ENCODE peak calls at places on chromosomes 13 and 19, in nine cellular contexts. One of them, this sample, is unnamed.

GRCh38 chr13:97710797-97711196 is 242.7 kb upstream of the IPO5 start:
- DNase-seq in heart left ventricle: no peak
- DNase-seq in stomach: no peak
- DNase-seq in lower leg skin: no peak
- DNase-seq in spleen: no peak
- DNase-seq in GM23338: no peak
- DNase-seq in fibroblast of lung: no peak
- DNase-seq in cardiac muscle cell: no peak
- DNase-seq in endothelial cell of umbilical vein: no peak
- DNase-seq in this sample: no peak

GRCh38 chr13:73428137-73428536 is 369.3 kb downstream of the KLF5 start:
- DNase-seq in heart left ventricle: no peak
- DNase-seq in GM23338: no peak
- DNase-seq in spleen: no peak
- DNase-seq in lower leg skin: no peak
- DNase-seq in stomach: no peak
- DNase-seq in fibroblast of lung: peak
- DNase-seq in cardiac muscle cell: no peak
- DNase-seq in endothelial cell of umbilical vein: no peak
- DNase-seq in this sample: peak

GRCh38 chr19:40674291-40674690 is 16.2 kb downstream of the NUMBL start:
- DNase-seq in cardiac muscle cell: no peak
- DNase-seq in heart left ventricle: no peak
- DNase-seq in lower leg skin: no peak
- DNase-seq in GM23338: no peak
- DNase-seq in spleen: peak
- DNase-seq in fibroblast of lung: peak
- DNase-seq in endothelial cell of umbilical vein: no peak
- DNase-seq in stomach: no peak
- DNase-seq in this sample: no peak

GRCh38 chr13:68199271-68199670 is 969.1 kb upstream of the PCDH9 start:
- DNase-seq in endothelial cell of umbilical vein: no peak
- DNase-seq in lower leg skin: no peak
- DNase-seq in GM23338: no peak
- DNase-seq in heart left ventricle: no peak
- DNase-seq in spleen: no peak
- DNase-seq in stomach: no peak
- DNase-seq in cardiac muscle cell: no peak
- DNase-seq in fibroblast of lung: peak
- DNase-seq in this sample: no peak

GRCh38 chr13:44921931-44922758 is 67.1 kb downstream of the NUFIP1 start:
- DNase-seq in stomach: peak
- DNase-seq in heart left ventricle: peak
- DNase-seq in endothelial cell of umbilical vein: peak
- DNase-seq in fibroblast of lung: peak
- DNase-seq in GM23338: no peak
- DNase-seq in cardiac muscle cell: peak
- DNase-seq in spleen: no peak
- DNase-seq in lower leg skin: peak
- DNase-seq in this sample: peak

GRCh38 chr13:44516771-44517170 is 59.4 kb downstream of the TSC22D1 start:
- DNase-seq in spleen: no peak
- DNase-seq in cardiac muscle cell: no peak
- DNase-seq in GM23338: peak
- DNase-seq in fibroblast of lung: no peak
- DNase-seq in endothelial cell of umbilical vein: no peak
- DNase-seq in stomach: no peak
- DNase-seq in lower leg skin: no peak
- DNase-seq in heart left ventricle: no peak
- DNase-seq in this sample: no peak

GRCh38 chr19:17965370-17966114 is 1.4 kb upstream of the KCNN1 start:
- DNase-seq in fibroblast of lung: no peak
- DNase-seq in lower leg skin: no peak
- DNase-seq in stomach: no peak
- DNase-seq in spleen: no peak
- DNase-seq in GM23338: no peak
- DNase-seq in cardiac muscle cell: no peak
- DNase-seq in heart left ventricle: no peak
- DNase-seq in endothelial cell of umbilical vein: no peak
- DNase-seq in this sample: no peak

GRCh38 chr13:19658831-19659230 is 25.4 kb downstream of the MPHOSPH8 start:
- DNase-seq in lower leg skin: no peak
- DNase-seq in heart left ventricle: no peak
- DNase-seq in GM23338: no peak
- DNase-seq in stomach: no peak
- DNase-seq in spleen: no peak
- DNase-seq in cardiac muscle cell: no peak
- DNase-seq in endothelial cell of umbilical vein: no peak
- DNase-seq in fibroblast of lung: no peak
- DNase-seq in this sample: no peak

GRCh38 chr19:19743176-19743575 is 10.3 kb upstream of the ZNF14 start:
- DNase-seq in endothelial cell of umbilical vein: no peak
- DNase-seq in fibroblast of lung: no peak
- DNase-seq in heart left ventricle: no peak
- DNase-seq in spleen: no peak
- DNase-seq in stomach: no peak
- DNase-seq in GM23338: no peak
- DNase-seq in lower leg skin: no peak
- DNase-seq in cardiac muscle cell: no peak
- DNase-seq in this sample: no peak

GRCh38 chr19:46303702-46304397 is 7.0 kb downstream of the HIF3A start:
- DNase-seq in fibroblast of lung: no peak
- DNase-seq in GM23338: peak
- DNase-seq in endothelial cell of umbilical vein: no peak
- DNase-seq in stomach: peak
- DNase-seq in heart left ventricle: peak
- DNase-seq in spleen: peak
- DNase-seq in lower leg skin: peak
- DNase-seq in cardiac muscle cell: peak
- DNase-seq in this sample: peak

GRCh38 chr19:58279925-58280316 is 1.2 kb downstream of the ZNF8 start:
- DNase-seq in lower leg skin: no peak
- DNase-seq in GM23338: no peak
- DNase-seq in cardiac muscle cell: no peak
- DNase-seq in stomach: no peak
- DNase-seq in fibroblast of lung: no peak
- DNase-seq in spleen: no peak
- DNase-seq in endothelial cell of umbilical vein: no peak
- DNase-seq in heart left ventricle: no peak
- DNase-seq in this sample: no peak

GRCh38 chr19:8363803-8364771 is at the start of gene ANGPTL4:
- DNase-seq in spleen: peak
- DNase-seq in endothelial cell of umbilical vein: peak
- DNase-seq in fibroblast of lung: peak
- DNase-seq in stomach: peak
- DNase-seq in GM23338: peak
- DNase-seq in heart left ventricle: peak
- DNase-seq in cardiac muscle cell: peak
- DNase-seq in lower leg skin: peak
- DNase-seq in this sample: peak
- TF ChIP-seq CTCF in spleen: no peak
- TF ChIP-seq CTCF in endothelial cell of umbilical vein: peak
- TF ChIP-seq CTCF in fibroblast of lung: no peak
- TF ChIP-seq CTCF in stomach: no peak
- TF ChIP-seq CTCF in GM23338: peak
- TF ChIP-seq CTCF in heart left ventricle: no peak
- TF ChIP-seq CTCF in cardiac muscle cell: peak
- TF ChIP-seq CTCF in lower leg skin: no peak
- TF ChIP-seq CTCF in this sample: peak

DNA sequence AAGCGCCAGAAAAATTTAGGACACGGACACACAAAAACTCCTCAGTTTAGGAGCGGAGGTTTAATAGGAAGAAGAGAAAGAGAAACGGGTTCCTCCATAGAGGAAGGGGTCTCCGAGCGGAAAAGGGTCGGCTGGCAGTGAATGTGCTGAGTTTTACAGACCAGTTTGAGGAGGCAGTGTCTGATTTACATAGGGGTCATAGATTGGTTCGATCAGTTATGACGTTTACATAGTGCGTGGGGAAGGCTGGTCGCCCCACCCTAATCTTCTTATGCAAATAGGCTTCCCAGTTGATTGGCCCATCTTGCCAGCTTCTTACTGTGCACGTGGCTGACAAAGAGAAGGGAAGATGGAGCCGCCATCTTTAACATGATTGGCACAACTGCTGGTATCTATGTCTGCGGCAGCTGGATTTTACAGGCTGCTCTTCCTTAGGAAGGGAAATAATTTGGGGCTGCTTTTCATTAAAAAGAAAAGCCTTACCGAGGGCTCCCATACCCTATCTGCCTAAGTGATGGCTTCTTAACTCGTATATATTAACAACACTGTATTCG is 1.2 kb upstream of the ZNF225 start:
- DNase-seq in stomach: no peak
- DNase-seq in cardiac muscle cell: peak
- DNase-seq in heart left ventricle: no peak
- DNase-seq in endothelial cell of umbilical vein: peak
- DNase-seq in fibroblast of lung: peak
- DNase-seq in GM23338: peak
- DNase-seq in spleen: no peak
- DNase-seq in lower leg skin: no peak
- DNase-seq in this sample: peak
- H3K4me3 ChIP-seq in stomach: peak
- H3K4me3 ChIP-seq in cardiac muscle cell: peak
- H3K4me3 ChIP-seq in heart left ventricle: peak
- H3K4me3 ChIP-seq in endothelial cell of umbilical vein: peak
- H3K4me3 ChIP-seq in fibroblast of lung: peak
- H3K4me3 ChIP-seq in GM23338: peak
- H3K4me3 ChIP-seq in spleen: peak
- H3K4me3 ChIP-seq in lower leg skin: no peak
- H3K4me3 ChIP-seq in this sample: peak

GRCh38 chr13:38418286-38418685 is 68.6 kb downstream of the UFM1 start:
- DNase-seq in endothelial cell of umbilical vein: no peak
- DNase-seq in fibroblast of lung: no peak
- DNase-seq in stomach: no peak
- DNase-seq in spleen: no peak
- DNase-seq in lower leg skin: no peak
- DNase-seq in cardiac muscle cell: no peak
- DNase-seq in GM23338: no peak
- DNase-seq in heart left ventricle: no peak
- DNase-seq in this sample: no peak

GRCh38 chr13:38415233-38415632 is 65.6 kb downstream of the UFM1 start:
- DNase-seq in heart left ventricle: peak
- DNase-seq in spleen: no peak
- DNase-seq in stomach: no peak
- DNase-seq in fibroblast of lung: no peak
- DNase-seq in cardiac muscle cell: peak
- DNase-seq in endothelial cell of umbilical vein: no peak
- DNase-seq in lower leg skin: no peak
- DNase-seq in GM23338: no peak
- DNase-seq in this sample: no peak

GRCh38 chr13:38419312-38419873 is 69.7 kb downstream of the UFM1 start:
- DNase-seq in lower leg skin: no peak
- DNase-seq in heart left ventricle: no peak
- DNase-seq in spleen: no peak
- DNase-seq in endothelial cell of umbilical vein: no peak
- DNase-seq in cardiac muscle cell: no peak
- DNase-seq in GM23338: no peak
- DNase-seq in fibroblast of lung: no peak
- DNase-seq in stomach: no peak
- DNase-seq in this sample: no peak

GRCh38 chr13:38417241-38417640 is 67.6 kb downstream of the UFM1 start:
- DNase-seq in GM23338: no peak
- DNase-seq in spleen: no peak
- DNase-seq in cardiac muscle cell: no peak
- DNase-seq in endothelial cell of umbilical vein: no peak
- DNase-seq in heart left ventricle: no peak
- DNase-seq in fibroblast of lung: no peak
- DNase-seq in stomach: no peak
- DNase-seq in lower leg skin: no peak
- DNase-seq in this sample: no peak

DNA sequence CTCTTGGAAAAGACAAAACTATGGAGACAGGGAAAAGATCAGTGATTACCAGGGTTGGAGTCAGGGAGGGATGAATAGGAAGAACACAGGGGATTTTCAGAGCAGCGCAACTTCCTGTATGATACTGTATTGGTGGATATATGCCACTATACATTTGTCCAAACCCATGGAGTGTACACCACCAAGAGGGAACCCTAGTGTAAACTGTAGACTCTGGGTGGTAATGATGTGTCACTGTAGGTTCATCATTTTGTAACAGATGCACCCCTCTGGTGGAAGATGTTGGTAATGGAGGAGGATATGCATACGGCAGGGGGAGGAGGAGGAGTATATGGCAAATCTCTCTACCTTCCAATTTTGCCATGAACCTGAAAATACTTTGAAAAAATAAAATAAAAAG is 68.1 kb downstream of the UFM1 start:
- DNase-seq in endothelial cell of umbilical vein: no peak
- DNase-seq in cardiac muscle cell: no peak
- DNase-seq in heart left ventricle: no peak
- DNase-seq in spleen: no peak
- DNase-seq in GM23338: peak
- DNase-seq in lower leg skin: no peak
- DNase-seq in stomach: no peak
- DNase-seq in fibroblast of lung: no peak
- DNase-seq in this sample: peak
- TF ChIP-seq CTCF in endothelial cell of umbilical vein: no peak
- TF ChIP-seq CTCF in cardiac muscle cell: peak
- TF ChIP-seq CTCF in heart left ventricle: peak
- TF ChIP-seq CTCF in spleen: no peak
- TF ChIP-seq CTCF in GM23338: peak
- TF ChIP-seq CTCF in lower leg skin: no peak
- TF ChIP-seq CTCF in stomach: no peak
- TF ChIP-seq CTCF in fibroblast of lung: peak
- TF ChIP-seq CTCF in this sample: peak

DNA sequence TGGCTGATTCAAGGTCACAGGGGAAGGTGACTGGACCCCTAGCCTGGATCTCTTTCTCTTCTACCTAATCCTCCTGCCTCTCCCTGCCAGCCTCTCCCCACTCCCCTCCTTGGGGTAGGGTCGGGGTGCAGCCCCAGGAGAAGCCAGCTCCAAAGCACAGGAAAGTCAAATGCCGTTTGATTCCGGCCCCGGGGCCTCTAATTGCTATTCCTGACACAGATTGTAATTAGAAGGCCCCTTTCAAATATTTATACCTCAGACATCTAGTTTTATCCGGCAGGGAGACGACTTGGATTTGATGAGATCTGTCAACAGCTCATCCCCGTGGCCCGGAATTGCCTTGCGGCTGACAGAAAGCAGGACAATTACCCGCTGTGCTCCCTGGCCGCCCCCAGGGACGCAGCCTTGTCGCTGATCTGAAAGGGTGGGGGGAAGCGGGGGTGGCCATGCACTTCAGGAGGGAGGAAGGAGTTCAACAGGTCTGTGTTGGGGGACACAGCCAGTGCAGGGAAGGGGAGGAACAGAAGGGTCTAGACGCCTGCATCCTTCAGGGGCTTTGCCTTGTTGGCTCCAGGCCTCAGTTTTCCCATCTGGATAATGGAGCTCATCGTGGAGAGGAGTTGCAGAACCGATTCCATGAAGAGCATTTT is 1.9 kb upstream of the SHD start:
- DNase-seq in fibroblast of lung: no peak
- DNase-seq in stomach: no peak
- DNase-seq in cardiac muscle cell: peak
- DNase-seq in spleen: no peak
- DNase-seq in endothelial cell of umbilical vein: no peak
- DNase-seq in lower leg skin: no peak
- DNase-seq in heart left ventricle: no peak
- DNase-seq in GM23338: peak
- DNase-seq in this sample: no peak
- H3K4me3 ChIP-seq in fibroblast of lung: no peak
- H3K4me3 ChIP-seq in stomach: no peak
- H3K4me3 ChIP-seq in cardiac muscle cell: no peak
- H3K4me3 ChIP-seq in spleen: no peak
- H3K4me3 ChIP-seq in endothelial cell of umbilical vein: no peak
- H3K4me3 ChIP-seq in lower leg skin: no peak
- H3K4me3 ChIP-seq in heart left ventricle: no peak
- H3K4me3 ChIP-seq in GM23338: no peak
- H3K4me3 ChIP-seq in this sample: no peak

GRCh38 chr19:51712461-51713081 is 11.2 kb downstream of the HAS1 start:
- DNase-seq in lower leg skin: no peak
- DNase-seq in heart left ventricle: no peak
- DNase-seq in endothelial cell of umbilical vein: no peak
- DNase-seq in stomach: no peak
- DNase-seq in fibroblast of lung: peak
- DNase-seq in GM23338: peak
- DNase-seq in spleen: no peak
- DNase-seq in cardiac muscle cell: no peak
- DNase-seq in this sample: peak
- TF ChIP-seq CTCF in lower leg skin: no peak
- TF ChIP-seq CTCF in heart left ventricle: no peak
- TF ChIP-seq CTCF in endothelial cell of umbilical vein: peak
- TF ChIP-seq CTCF in stomach: no peak
- TF ChIP-seq CTCF in fibroblast of lung: peak
- TF ChIP-seq CTCF in GM23338: peak
- TF ChIP-seq CTCF in spleen: no peak
- TF ChIP-seq CTCF in cardiac muscle cell: peak
- TF ChIP-seq CTCF in this sample: peak